ENCODE peak calls at places on chromosomes 12 and 14, in six cellular contexts. One of them, this sample, is unnamed.

GRCh38 chr12:52529417-52529816 is 9.2 kb upstream of the KRT5 start:
- DNase-seq in HCT116: no peak
- DNase-seq in upper lobe of left lung: no peak
- DNase-seq in GM12878: no peak
- DNase-seq in endothelial cell of umbilical vein: no peak
- DNase-seq in K562: no peak
- DNase-seq in this sample: no peak

GRCh38 chr14:22432348-22432976 is 156.6 kb downstream of the DAD1 start:
- DNase-seq in K562: peak
- DNase-seq in GM12878: no peak
- DNase-seq in endothelial cell of umbilical vein: peak
- DNase-seq in HCT116: peak
- DNase-seq in upper lobe of left lung: peak
- DNase-seq in this sample: no peak

GRCh38 chr12:51028126-51028810 is 2.1 kb upstream of the SLC11A2 start:
- DNase-seq in endothelial cell of umbilical vein: peak
- DNase-seq in upper lobe of left lung: peak
- DNase-seq in GM12878: no peak
- DNase-seq in HCT116: no peak
- DNase-seq in K562: peak
- DNase-seq in this sample: no peak

GRCh38 chr14:29150659-29151058 is 384.1 kb downstream of the FOXG1 start:
- DNase-seq in HCT116: no peak
- DNase-seq in endothelial cell of umbilical vein: no peak
- DNase-seq in upper lobe of left lung: no peak
- DNase-seq in K562: no peak
- DNase-seq in GM12878: no peak
- DNase-seq in this sample: no peak

GRCh38 chr12:21599143-21599999 is 5.3 kb downstream of the GYS2 start:
- DNase-seq in endothelial cell of umbilical vein: no peak
- DNase-seq in K562: no peak
- DNase-seq in HCT116: no peak
- DNase-seq in GM12878: no peak
- DNase-seq in upper lobe of left lung: no peak
- DNase-seq in this sample: no peak

GRCh38 chr14:77459072-77459723 is 1.3 kb downstream of the AHSA1 start:
- DNase-seq in endothelial cell of umbilical vein: peak
- DNase-seq in K562: peak
- DNase-seq in upper lobe of left lung: peak
- DNase-seq in HCT116: peak
- DNase-seq in GM12878: peak
- DNase-seq in this sample: no peak

GRCh38 chr12:14723763-14724162 is 27.4 kb upstream of the GUCY2C start:
- DNase-seq in HCT116: peak
- DNase-seq in GM12878: peak
- DNase-seq in endothelial cell of umbilical vein: peak
- DNase-seq in upper lobe of left lung: peak
- DNase-seq in K562: peak
- DNase-seq in this sample: peak

GRCh38 chr12:21438643-21439042 is 1.2 kb downstream of the PYROXD1 start:
- DNase-seq in endothelial cell of umbilical vein: no peak
- DNase-seq in K562: peak
- DNase-seq in HCT116: no peak
- DNase-seq in GM12878: no peak
- DNase-seq in upper lobe of left lung: no peak
- DNase-seq in this sample: no peak

GRCh38 chr12:119115296-119115905 is 63.3 kb upstream of the HSPB8 start:
- DNase-seq in endothelial cell of umbilical vein: peak
- DNase-seq in K562: peak
- DNase-seq in GM12878: no peak
- DNase-seq in upper lobe of left lung: no peak
- DNase-seq in HCT116: peak
- DNase-seq in this sample: no peak

GRCh38 chr14:51319181-51319597 is 79.1 kb downstream of the TMX1 start:
- DNase-seq in HCT116: no peak
- DNase-seq in endothelial cell of umbilical vein: no peak
- DNase-seq in upper lobe of left lung: no peak
- DNase-seq in K562: no peak
- DNase-seq in GM12878: no peak
- DNase-seq in this sample: no peak

GRCh38 chr14:49497725-49498348 is 88.3 kb downstream of the RPS29 start:
- DNase-seq in K562: peak
- DNase-seq in GM12878: peak
- DNase-seq in upper lobe of left lung: no peak
- DNase-seq in HCT116: peak
- DNase-seq in endothelial cell of umbilical vein: peak
- DNase-seq in this sample: no peak
- TF ChIP-seq CTCF in K562: peak
- TF ChIP-seq CTCF in GM12878: peak
- TF ChIP-seq CTCF in upper lobe of left lung: peak
- TF ChIP-seq CTCF in HCT116: peak
- TF ChIP-seq CTCF in endothelial cell of umbilical vein: peak
- TF ChIP-seq CTCF in this sample: peak

DNA sequence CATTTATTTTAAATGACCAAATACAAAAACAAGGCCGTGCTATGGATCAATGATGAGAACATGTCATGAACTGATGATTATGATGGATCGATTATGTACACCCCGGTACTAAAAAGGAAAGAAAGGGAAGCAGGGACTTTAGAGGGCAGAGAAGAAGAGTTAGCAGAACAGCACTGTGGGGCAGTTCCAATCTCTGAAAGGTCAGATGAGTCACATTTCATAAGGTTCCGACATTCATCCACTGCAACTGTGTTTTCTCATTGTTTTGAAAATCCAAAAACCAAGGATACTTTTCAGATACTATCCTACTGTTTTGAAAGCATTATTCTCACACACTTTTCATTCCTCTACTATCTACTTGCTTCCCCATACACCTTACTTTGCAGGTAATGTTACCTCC is 169.3 kb downstream of the STXBP6 start:
- DNase-seq in endothelial cell of umbilical vein: no peak
- DNase-seq in HCT116: no peak
- DNase-seq in GM12878: no peak
- DNase-seq in upper lobe of left lung: no peak
- DNase-seq in K562: no peak
- DNase-seq in this sample: no peak
- TF ChIP-seq POLR2AphosphoS5 in endothelial cell of umbilical vein: no peak
- TF ChIP-seq POLR2AphosphoS5 in HCT116: no peak
- TF ChIP-seq POLR2AphosphoS5 in GM12878: no peak
- TF ChIP-seq POLR2AphosphoS5 in upper lobe of left lung: no peak
- TF ChIP-seq POLR2AphosphoS5 in K562: no peak
- TF ChIP-seq POLR2AphosphoS5 in this sample: no peak

GRCh38 chr12:1465990-1466389 is 128.4 kb downstream of the FBXL14 start:
- DNase-seq in HCT116: no peak
- DNase-seq in GM12878: no peak
- DNase-seq in endothelial cell of umbilical vein: no peak
- DNase-seq in K562: no peak
- DNase-seq in upper lobe of left lung: no peak
- DNase-seq in this sample: no peak
- H3K4me3 ChIP-seq in HCT116: no peak
- H3K4me3 ChIP-seq in GM12878: no peak
- H3K4me3 ChIP-seq in endothelial cell of umbilical vein: no peak
- H3K4me3 ChIP-seq in K562: no peak
- H3K4me3 ChIP-seq in upper lobe of left lung: no peak
- H3K4me3 ChIP-seq in this sample: no peak

GRCh38 chr12:62794218-62794583 is 140.7 kb downstream of the PPM1H start:
- DNase-seq in endothelial cell of umbilical vein: no peak
- DNase-seq in HCT116: no peak
- DNase-seq in GM12878: no peak
- DNase-seq in K562: no peak
- DNase-seq in upper lobe of left lung: no peak
- DNase-seq in this sample: no peak
- TF ChIP-seq CTCF in endothelial cell of umbilical vein: no peak
- TF ChIP-seq CTCF in HCT116: no peak
- TF ChIP-seq CTCF in GM12878: no peak
- TF ChIP-seq CTCF in K562: no peak
- TF ChIP-seq CTCF in upper lobe of left lung: no peak
- TF ChIP-seq CTCF in this sample: no peak

DNA sequence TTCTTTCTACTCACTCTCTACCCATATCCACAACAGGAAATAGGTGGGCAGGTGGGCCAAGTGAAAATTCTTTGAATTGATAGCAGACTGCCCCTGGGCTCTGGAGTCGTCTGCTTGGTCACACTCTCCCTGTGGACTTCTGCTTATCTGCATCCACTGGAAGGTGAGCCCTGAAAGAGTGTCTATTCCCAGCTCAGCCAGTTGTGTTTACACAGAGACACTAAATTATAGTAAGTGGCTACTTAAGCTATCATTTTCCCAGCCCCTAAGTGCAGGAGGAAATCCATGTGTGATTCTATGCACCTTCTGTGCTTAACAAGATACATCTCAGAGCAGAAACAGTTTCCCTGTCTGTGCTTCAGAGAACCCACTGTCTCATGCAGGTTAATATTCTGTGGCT is 338.4 kb downstream of the FUT8 start:
- DNase-seq in HCT116: no peak
- DNase-seq in upper lobe of left lung: no peak
- DNase-seq in endothelial cell of umbilical vein: no peak
- DNase-seq in K562: no peak
- DNase-seq in GM12878: no peak
- DNase-seq in this sample: no peak
- TF ChIP-seq POLR2AphosphoS5 in HCT116: no peak
- TF ChIP-seq POLR2AphosphoS5 in upper lobe of left lung: no peak
- TF ChIP-seq POLR2AphosphoS5 in endothelial cell of umbilical vein: no peak
- TF ChIP-seq POLR2AphosphoS5 in K562: no peak
- TF ChIP-seq POLR2AphosphoS5 in GM12878: no peak
- TF ChIP-seq POLR2AphosphoS5 in this sample: no peak

DNA sequence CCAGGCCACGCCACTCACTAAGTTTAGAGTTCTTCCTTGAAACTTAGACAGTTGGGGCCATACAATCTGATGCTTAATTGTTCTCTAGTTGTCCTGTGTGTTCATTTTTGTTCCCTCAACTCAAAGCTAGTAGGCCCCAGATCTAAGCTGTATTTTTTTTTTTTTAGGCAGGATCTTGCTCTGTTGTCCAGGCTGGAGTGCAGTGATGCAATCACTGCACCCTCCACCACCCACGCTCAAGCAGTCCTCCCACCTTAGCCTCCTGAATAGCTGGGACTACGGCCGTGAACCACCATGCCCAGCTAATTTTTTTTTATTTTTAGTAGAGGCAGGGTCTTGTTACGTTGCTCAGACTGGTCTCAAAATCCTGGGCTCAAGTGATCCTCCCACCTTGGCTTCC is 7.5 kb downstream of the TNFRSF1A start:
- DNase-seq in GM12878: no peak
- DNase-seq in endothelial cell of umbilical vein: no peak
- DNase-seq in K562: no peak
- DNase-seq in upper lobe of left lung: no peak
- DNase-seq in HCT116: no peak
- DNase-seq in this sample: no peak
- H3K4me3 ChIP-seq in GM12878: no peak
- H3K4me3 ChIP-seq in endothelial cell of umbilical vein: no peak
- H3K4me3 ChIP-seq in K562: no peak
- H3K4me3 ChIP-seq in upper lobe of left lung: peak
- H3K4me3 ChIP-seq in HCT116: no peak
- H3K4me3 ChIP-seq in this sample: no peak